ENCODE peak calls at places on chromosome X, in nine cellular contexts. T, F, I, U, K, W, P, Z and M are unnamed samples.

GRCh38 chrX:56765816-56766553 is 36.9 kb downstream of the NBDY start:
- DNase-seq in T (no peak), U (peak; percentile 48), F (no peak), I (peak; percentile 54), W (no peak), P (no peak), Z (no peak), K (peak; percentile 14), M (no peak)

GRCh38 chrX:6505960-6506359 is 29.0 kb downstream of the VCX3A start:
- DNase-seq in K (no peak), P (no peak), W (no peak), F (no peak), Z (peak; percentile 2), U (no peak), I (no peak), T (no peak), M (no peak)

GRCh38 chrX:130770615-130771014 is 132.4 kb downstream of the ENOX2 start:
- DNase-seq in K (peak; percentile 75), W (peak; percentile 88), T (peak; percentile 13), I (no peak), P (no peak), F (no peak), Z (no peak), U (no peak), M (peak; percentile 31)

GRCh38 chrX:6989858-6990257 is 157.7 kb upstream of the STS start:
- DNase-seq in T (no peak), P (no peak), I (no peak), U (no peak), Z (no peak), W (no peak), K (no peak), F (no peak), M (no peak)

GRCh38 chrX:38871129-38872029 is 70.1 kb downstream of the MID1IP1 start:
- DNase-seq in T (no peak), Z (peak; percentile 43), I (no peak), F (no peak), P (no peak), U (no peak), W (peak; percentile 11), K (peak; percentile 13), M (no peak)

GRCh38 chrX:54439967-54440871 is at the start of gene TSR2:
- DNase-seq in W (peak; percentile 88), U (peak; percentile 80), T (peak; percentile 65), Z (peak; percentile 87), I (peak; percentile 91), F (peak; percentile 84), P (peak; percentile 81), K (peak; percentile 90), M (peak; percentile 34)

GRCh38 chrX:78092296-78092695 is 11.8 kb upstream of the PGK1 start:
- DNase-seq in U (no peak), T (peak; percentile 37), I (no peak), P (no peak), Z (peak; percentile 59), K (peak; percentile 67), W (peak; percentile 52), F (no peak), M (no peak)

GRCh38 chrX:17738002-17738713 is 865 bp downstream of the SCML1 start:
- DNase-seq in T (no peak), W (peak; percentile 52), I (peak; percentile 79), U (peak; percentile 64), P (peak; percentile 41), F (peak; percentile 56), Z (peak; percentile 48), K (peak; percentile 5), M (no peak)

GRCh38 chrX:20397587-20397986 is 130.9 kb upstream of the RPS6KA3 start:
- DNase-seq in K (no peak), T (no peak), W (no peak), Z (peak; percentile 6), U (no peak), I (no peak), P (no peak), F (no peak), M (no peak)

GRCh38 chrX:104696667-104697066 is 130.7 kb downstream of the IL1RAPL2 start:
- DNase-seq in U (no peak), I (no peak), F (no peak), T (no peak), P (no peak), W (no peak), Z (no peak), K (no peak), M (no peak)

GRCh38 chrX:154010330-154011087 is 9.2 kb downstream of the IRAK1 start:
- DNase-seq in Z (no peak), P (no peak), U (no peak), I (no peak), T (no peak), W (no peak), F (peak; percentile 56), K (peak; percentile 63), M (no peak)

GRCh38 chrX:66675541-66675940 is 36.7 kb upstream of the EDA2R start:
- DNase-seq in I (no peak), K (peak; percentile 21), P (no peak), F (no peak), Z (no peak), U (no peak), W (no peak), T (no peak), M (no peak)

GRCh38 chrX:20317873-20318272 is 51.2 kb upstream of the RPS6KA3 start:
- DNase-seq in U (no peak), W (peak; percentile 20), K (peak; percentile 6), Z (no peak), I (no peak), P (no peak), F (no peak), T (no peak), M (no peak)

GRCh38 chrX:46506076-46506475 is 39.1 kb downstream of the ZNF674 start:
- DNase-seq in I (no peak), W (no peak), P (no peak), T (no peak), Z (no peak), U (no peak), F (no peak), K (no peak), M (no peak)

GRCh38 chrX:23790147-23790497 is 7.1 kb downstream of the SAT1 start:
- DNase-seq in P (no peak), W (no peak), F (no peak), K (no peak), Z (no peak), I (no peak), U (no peak), T (no peak), M (no peak)

GRCh38 chrX:9610774-9611392 is 146.0 kb downstream of the TBL1X start:
- DNase-seq in F (no peak), U (no peak), Z (no peak), W (peak; percentile 34), T (no peak), K (peak; percentile 25), P (no peak), I (no peak), M (no peak)

DNA sequence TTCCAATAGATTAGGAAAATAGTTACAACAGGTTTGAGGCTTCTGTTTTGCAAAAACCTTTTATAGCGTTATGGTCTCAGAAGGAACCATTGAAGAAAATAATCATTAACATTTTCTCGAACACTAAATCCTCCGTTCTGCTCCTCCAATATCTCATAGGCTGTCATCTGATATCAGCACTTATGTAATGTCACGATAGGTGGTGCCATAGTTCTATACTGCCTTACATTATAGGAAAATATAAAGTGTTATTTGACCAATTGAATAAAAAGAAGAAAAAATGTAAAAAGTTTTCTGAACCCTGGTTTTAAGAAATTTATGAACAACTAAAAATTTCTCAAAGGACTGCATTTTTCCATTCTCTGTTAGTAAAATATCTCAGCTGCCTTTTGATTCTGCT is 291.4 kb downstream of the RPA4 start:
- DNase-seq in U (no peak), I (no peak), Z (no peak), T (no peak), P (no peak), W (no peak), F (no peak), K (no peak), M (no peak)
- TF ChIP-seq CTCF in U (no peak), I (no peak), Z (peak; percentile 10), T (no peak), P (no peak), W (no peak), F (no peak), K (no peak), M (no peak)

GRCh38 chrX:141935645-141936044 is 32.0 kb downstream of the MAGEC1 start:
- DNase-seq in T (no peak), Z (no peak), I (no peak), P (no peak), F (no peak), K (no peak), U (no peak), W (no peak), M (no peak)
- H3K4me3 ChIP-seq in T (no peak overlapping the region), Z (no peak overlapping the region), I (no peak overlapping the region), P (no peak overlapping the region), F (no peak overlapping the region), K (no peak overlapping the region), U (no peak overlapping the region), W (no peak overlapping the region), M (no peak overlapping the region)

GRCh38 chrX:75038925-75039324 is 113.7 kb upstream of the NEXMIF start:
- DNase-seq in P (no peak), F (no peak), T (no peak), K (peak; percentile 21), U (no peak), W (peak; percentile 6), Z (peak; percentile 2), I (no peak), M (no peak)
- TF ChIP-seq CTCF in P (no peak), F (peak; percentile 24), T (peak; percentile 20), K (peak; percentile 11), U (no peak), W (peak; percentile 40), Z (peak; percentile 31), I (no peak), M (peak; percentile 4)

GRCh38 chrX:18886344-18887161 is 97.4 kb downstream of the PHKA2 start:
- DNase-seq in F (peak; percentile 84), U (peak; percentile 67), W (peak; percentile 42), I (peak; percentile 88), T (no peak), K (peak; percentile 68), P (peak; percentile 85), Z (peak; percentile 69), M (no peak)

GRCh38 chrX:18884916-18885315 is 99.0 kb downstream of the PHKA2 start:
- DNase-seq in U (no peak), K (peak; percentile 6), P (no peak), Z (no peak), F (no peak), T (no peak), W (no peak), I (no peak), M (no peak)

GRCh38 chrX:18887177-18887820 is 96.6 kb downstream of the PHKA2 start:
- DNase-seq in K (peak; percentile 13), W (no peak), I (peak; percentile 64), F (peak; percentile 60), U (no peak), Z (no peak), P (no peak), T (no peak), M (no peak)

GRCh38 chrX:18885317-18886004 is 98.5 kb downstream of the PHKA2 start:
- DNase-seq in F (no peak), U (no peak), K (peak; percentile 44), I (peak; percentile 54), W (peak; percentile 45), P (no peak), T (no peak), Z (no peak), M (no peak)

DNA sequence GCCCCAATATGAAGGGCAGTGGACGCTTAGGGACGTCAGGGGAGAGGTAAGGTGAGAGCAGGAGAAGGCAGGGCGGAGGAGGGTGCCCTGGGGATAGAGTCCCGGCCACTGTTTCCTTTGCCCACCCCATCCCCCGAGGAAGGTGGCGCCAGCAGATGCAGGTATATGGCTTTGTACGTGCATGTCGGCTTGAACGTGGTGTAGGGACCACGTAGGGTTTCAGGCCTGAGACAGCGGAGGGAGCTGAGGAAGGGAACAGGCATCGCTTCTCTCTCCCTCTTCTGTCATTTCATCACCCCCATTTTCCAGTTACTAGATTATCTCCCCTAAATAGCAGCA is 97.9 kb downstream of the PHKA2 start:
- DNase-seq in T (no peak), I (no peak), F (no peak), P (no peak), W (no peak), Z (no peak), K (no peak), U (peak; percentile 53), M (no peak)
- H3K4me3 ChIP-seq in T (peak overlapping the region; percentile 38), I (peak overlapping the region; percentile 17), F (peak overlapping the region; percentile 50), P (peak overlapping the region; percentile 46), W (no peak overlapping the region), Z (peak overlapping the region; percentile 29), K (peak overlapping the region; percentile 17), U (peak overlapping the region; percentile 64), M (peak overlapping the region; percentile 23)